ENCODE peak calls at places on chromosomes 6 and 20, in six cellular contexts. S, K, Y, U, Z and D are unnamed samples.

GRCh38 chr6:52417675-52418111 is 2.4 kb upstream of the EFHC1 start:
- DNase-seq in S (no peak), K (no peak), Y (peak), U (peak), Z (no peak), D (peak)

GRCh38 chr20:64222273-64222672 is 33.3 kb upstream of the PCMTD2 start:
- DNase-seq in S (no peak), K (no peak), Y (no peak), U (no peak), Z (peak), D (no peak)

GRCh38 chr6:158627168-158627939 is 17.2 kb downstream of the DYNLT1 start:
- DNase-seq in S (no peak), K (no peak), Y (no peak), U (peak), Z (no peak), D (no peak)

GRCh38 chr6:63597142-63598000 is 25.1 kb downstream of the LOC128125822 start:
- DNase-seq in S (no peak), K (peak), Y (no peak), U (no peak), Z (no peak), D (no peak)

GRCh38 chr6:40877362-40877761 is 161.7 kb downstream of the UNC5CL start:
- DNase-seq in S (no peak), K (no peak), Y (no peak), U (no peak), Z (no peak), D (no peak)

GRCh38 chr6:157488635-157489226 is 107.7 kb downstream of the ZDHHC14 start:
- DNase-seq in S (no peak), K (no peak), Y (no peak), U (no peak), Z (no peak), D (no peak)

GRCh38 chr6:119351005-119351394 is 1.4 kb upstream of the MAN1A1 start:
- DNase-seq in S (no peak), K (peak), Y (no peak), U (no peak), Z (no peak), D (peak)

GRCh38 chr6:44800171-44800671 is 412.7 kb downstream of the CDC5L start:
- DNase-seq in S (no peak), K (no peak), Y (peak), U (peak), Z (peak), D (peak)

GRCh38 chr6:39416728-39417127 is 94.2 kb upstream of the KCNK16 start:
- DNase-seq in S (no peak), K (no peak), Y (no peak), U (no peak), Z (peak), D (peak)

GRCh38 chr20:6855074-6855473 is 87.6 kb downstream of the BMP2 start:
- DNase-seq in S (no peak), K (no peak), Y (no peak), U (no peak), Z (no peak), D (no peak)